ENCODE peak calls at places on chromosome 5, in seven cellular contexts. J is adrenal gland, I is heart left ventricle, F is heart right ventricle, E is ovary, B is cardiac muscle cell, S is Panc1. Y is an unnamed sample.
A peak's percentile ranks its signal among the peaks of the same experiment; 100 is the strongest.

GRCh38 chr5:74372502-74373445 is 267.8 kb downstream of the ENC1 start:
- DNase-seq in J (no peak), I (no peak), F (no peak), E (no peak), B (no peak), S (no peak), Y (no peak)

GRCh38 chr5:15821506-15821905 is 321.5 kb downstream of the FBXL7 start:
- DNase-seq in J (no peak), I (no peak), F (no peak), E (no peak), B (no peak), S (no peak), Y (no peak)

GRCh38 chr5:4348919-4349318 is 753.3 kb downstream of the IRX1 start:
- DNase-seq in J (no peak), I (no peak), F (no peak), E (no peak), B (no peak), S (no peak), Y (no peak)

GRCh38 chr5:86461169-86461956 is 156.4 kb upstream of the COX7C start:
- DNase-seq in J (no peak), I (no peak), F (no peak), E (no peak), B (no peak), S (no peak), Y (no peak)

GRCh38 chr5:35354751-35355150 is 124.5 kb upstream of the PRLR start:
- DNase-seq in J (no peak), I (no peak), F (no peak), E (no peak), B (peak; percentile 8), S (no peak), Y (no peak)

GRCh38 chr5:164188733-164189148 is 683.3 kb downstream of the MAT2B start:
- DNase-seq in J (no peak), I (no peak), F (no peak), E (no peak), B (peak; percentile 89), S (no peak), Y (no peak)

GRCh38 chr5:42858031-42858643 is 46.4 kb upstream of the SELENOP start:
- DNase-seq in J (no peak), I (peak; percentile 31), F (no peak), E (no peak), B (peak; percentile 37), S (no peak), Y (no peak)

GRCh38 chr5:163649522-163649921 is 144.1 kb downstream of the MAT2B start:
- DNase-seq in J (no peak), I (no peak), F (no peak), E (no peak), B (no peak), S (peak; percentile 8), Y (no peak)

GRCh38 chr5:133870661-133871060 is 97.8 kb downstream of the C5orf15 start:
- DNase-seq in J (no peak), I (no peak), F (no peak), E (no peak), B (no peak), S (no peak), Y (no peak)

GRCh38 chr5:139808481-139809330 is 13.1 kb downstream of the PSD2 start:
- DNase-seq in J (no peak), I (peak; percentile 40), F (peak; percentile 41), E (peak; percentile 26), B (peak; percentile 83), S (no peak), Y (no peak)

GRCh38 chr5:136114406-136115132 is 18.1 kb upstream of the SMAD5 start:
- DNase-seq in J (no peak), I (no peak), F (no peak), E (no peak), B (no peak), S (no peak), Y (no peak)

GRCh38 chr5:72266862-72267261 is 53.2 kb downstream of the MRPS27 start:
- DNase-seq in J (no peak), I (no peak), F (no peak), E (no peak), B (no peak), S (no peak), Y (no peak)
- H3K27ac ChIP-seq in J (no peak overlapping the region), I (no peak overlapping the region), F (no peak overlapping the region), E (no peak overlapping the region), B (no peak overlapping the region), S (no peak overlapping the region), Y (no peak overlapping the region)

GRCh38 chr5:980001-980588 is 28.5 kb upstream of the NKD2 start:
- DNase-seq in J (no peak), I (no peak), F (no peak), E (no peak), B (no peak), S (no peak), Y (peak; percentile 77)

GRCh38 chr5:976849-977751 is 31.5 kb upstream of the NKD2 start:
- DNase-seq in J (no peak), I (peak; percentile 21), F (no peak), E (no peak), B (no peak), S (no peak), Y (peak; percentile 73)

GRCh38 chr5:979100-979817 is 29.3 kb upstream of the NKD2 start:
- DNase-seq in J (no peak), I (no peak), F (no peak), E (no peak), B (no peak), S (no peak), Y (peak; percentile 70)

GRCh38 chr5:978051-978450 is 30.6 kb upstream of the NKD2 start:
- DNase-seq in J (no peak), I (no peak), F (no peak), E (no peak), B (no peak), S (no peak), Y (peak; percentile 49)

DNA sequence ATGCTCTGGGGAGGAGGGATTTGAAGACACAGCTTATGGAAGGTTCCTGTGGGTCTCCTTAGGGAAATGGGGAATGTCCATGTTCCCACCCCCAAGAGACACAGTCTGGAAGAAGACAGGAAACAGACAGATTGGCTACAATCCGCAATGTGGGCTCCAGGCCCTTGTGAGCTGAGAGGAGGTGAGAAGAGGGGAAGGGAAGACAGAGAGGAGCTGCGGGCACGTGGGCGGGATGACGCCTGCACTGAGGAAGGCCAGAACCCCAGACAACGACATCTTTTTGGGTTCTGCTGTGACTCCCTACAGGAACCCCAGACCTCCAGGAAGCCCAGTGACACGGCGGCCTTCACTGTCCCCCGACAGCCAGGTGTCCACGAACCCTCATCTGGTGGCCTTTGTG is 29.9 kb upstream of the NKD2 start:
- DNase-seq in J (no peak), I (no peak), F (no peak), E (no peak), B (no peak), S (no peak), Y (peak; percentile 57)
- H3K4me1 ChIP-seq in J (no peaks in the 10 kb centered on the region), I (no peaks in the 10 kb centered on the region), F (peaks cover 4% of the 10 kb centered on the region), E (no peaks in the 10 kb centered on the region), B (no peaks in the 10 kb centered on the region), S (no peaks in the 10 kb centered on the region), Y (peaks cover 13% of the 10 kb centered on the region)

DNA sequence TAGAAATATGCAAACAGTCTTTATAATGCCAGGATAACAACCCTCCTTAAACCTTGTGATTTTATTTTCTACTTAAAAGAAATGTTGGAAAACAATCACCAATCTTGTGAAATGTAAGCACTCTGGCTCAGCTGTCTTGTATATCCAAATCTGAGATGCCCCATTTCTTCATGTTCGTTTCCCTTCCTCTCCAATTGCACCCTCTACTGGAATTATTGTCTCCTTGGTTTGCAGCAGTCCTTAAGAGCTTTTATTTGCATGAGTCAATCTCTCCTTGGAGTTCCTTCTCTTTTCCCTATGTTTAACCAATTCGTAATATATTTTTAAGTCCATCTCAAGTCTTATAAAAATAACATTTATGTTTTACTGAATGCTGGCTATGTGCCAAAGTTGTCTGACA is 362.0 kb upstream of the CDH10 start:
- DNase-seq in J (no peak), I (no peak), F (no peak), E (no peak), B (peak; percentile 52), S (peak; percentile 15), Y (no peak)
- TF ChIP-seq CTCF in J (no peak), I (no peak), F (no peak), E (no peak), B (no peak), S (peak; percentile 50), Y (no peak)

DNA sequence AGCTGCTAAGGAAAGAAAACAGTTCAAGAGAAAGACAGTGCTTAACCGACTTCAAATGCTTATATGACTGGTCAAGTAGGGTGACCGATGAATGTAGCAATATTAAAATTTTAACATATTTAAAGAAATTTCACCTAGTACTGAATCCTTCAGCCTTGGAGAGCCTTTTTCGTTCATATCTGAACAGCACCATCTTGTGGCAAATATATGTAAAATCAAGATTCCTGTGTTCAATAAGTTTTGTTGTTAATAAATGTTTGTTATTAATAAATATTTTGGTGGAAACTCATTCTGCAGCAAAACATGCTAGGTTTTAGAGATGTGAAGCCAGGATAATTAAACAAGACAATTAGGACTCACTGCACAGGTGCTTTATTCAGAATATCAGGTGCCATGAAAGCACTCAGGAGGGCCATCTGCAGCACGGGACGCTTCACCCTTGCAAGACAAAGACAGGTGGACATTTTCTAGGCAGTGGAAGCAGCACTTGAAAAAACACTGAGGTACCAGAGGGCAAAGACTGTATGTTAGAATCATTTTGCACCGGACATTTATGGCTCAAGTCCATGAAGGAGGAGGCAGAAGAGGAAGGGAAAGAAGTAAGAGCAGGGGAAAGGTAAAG is 15.6 kb downstream of the TICAM2 start:
- DNase-seq in J (no peak), I (no peak), F (no peak), E (no peak), B (peak; percentile 29), S (no peak), Y (no peak)
- H3K27ac ChIP-seq in J (no peak overlapping the region), I (no peak overlapping the region), F (no peak overlapping the region), E (no peak overlapping the region), B (no peak overlapping the region), S (no peak overlapping the region), Y (no peak overlapping the region)